ENCODE peak calls at places on chromosomes 7 and 10, in ten cellular contexts. V is left ventricle myocardium inferior; D is right cardiac atrium; Z is progenitor cell of endocrine pancreas; Y is stimulated activated CD4-positive, alpha-beta T cell treated with anti-CD3 and anti-CD28 coated beads, Interleukin-12 subunit alpha, Interleukin-12 subunit beta, amount 100 ng/mL, for 48 hours; Q is G401; M is NCI-H1105 treated with DMSO at 0.1 percent for 48 hours; W is Calu3; P is H7; N is AG08396. X is an unnamed sample.

GRCh38 chr10:90871279-90871760 is 454 bp upstream of the RPP30 start:
- DNase-seq in P (peak; percentile 78), D (peak; percentile 56), W (peak; percentile 21), Y (peak; percentile 44), V (no peak), N (peak; percentile 67), Z (peak; percentile 14), Q (peak; percentile 80), M (peak; percentile 18), X (peak; percentile 68)

GRCh38 chr10:120987359-120987758 is 136.2 kb downstream of the WDR11 start:
- DNase-seq in Q (no peak), M (no peak), N (no peak), P (no peak), Z (no peak), W (no peak), D (no peak), V (no peak), Y (no peak), X (no peak)

GRCh38 chr10:101354584-101355070 is 662 bp downstream of the BTRC start:
- DNase-seq in Q (peak; percentile 56), Y (no peak), P (no peak), D (no peak), Z (no peak), W (no peak), N (no peak), M (no peak), V (no peak), X (no peak)

GRCh38 chr10:89414146-89414878 is at the start of gene IFIT5:
- DNase-seq in N (peak; percentile 86), P (peak; percentile 86), Q (peak; percentile 75), Y (peak; percentile 41), Z (peak; percentile 70), D (peak; percentile 90), W (peak; percentile 58), V (peak; percentile 76), M (peak; percentile 56), X (peak; percentile 85)

GRCh38 chr7:44375926-44376342 is 50.5 kb upstream of the CAMK2B start:
- DNase-seq in Y (no peak), V (no peak), Q (no peak), P (peak; percentile 10), N (peak; percentile 1), Z (no peak), D (no peak), W (no peak), M (no peak), X (no peak)

GRCh38 chr10:8055420-8056349 is 1.2 kb downstream of the GATA3 start:
- DNase-seq in V (no peak), M (no peak), Y (no peak), D (peak; percentile 69), N (no peak), Q (no peak), Z (no peak), W (no peak), P (peak; percentile 77), X (no peak)

GRCh38 chr7:100974021-100974420 is 4.7 kb downstream of the MUC12 start:
- DNase-seq in Z (no peak), M (no peak), V (no peak), W (no peak), D (no peak), N (no peak), P (no peak), Y (no peak), Q (no peak), X (peak; percentile 48)

GRCh38 chr7:100556541-100556940 is 17.2 kb downstream of the SAP25 start:
- DNase-seq in D (no peak), P (no peak), V (no peak), M (no peak), Q (no peak), W (no peak), N (peak; percentile 61), Z (no peak), Y (no peak), X (no peak)

GRCh38 chr7:133699390-133699789 is 427.8 kb upstream of the LRGUK start:
- DNase-seq in Z (no peak), Y (no peak), P (no peak), Q (no peak), W (no peak), N (no peak), V (no peak), M (no peak), D (no peak), X (no peak)

GRCh38 chr10:93485690-93486089 is 3.6 kb upstream of the MYOF start:
- DNase-seq in M (no peak), Z (no peak), Y (no peak), D (no peak), P (no peak), V (no peak), Q (no peak), N (no peak), W (no peak), X (no peak)

GRCh38 chr7:134548877-134549276 is at the start of gene AKR1B15:
- DNase-seq in Q (no peak), Y (no peak), W (no peak), P (no peak), V (no peak), Z (no peak), D (peak; percentile 60), N (no peak), M (no peak), X (peak; percentile 42)

GRCh38 chr7:8154290-8154689 is 107.7 kb downstream of the ICA1 start:
- DNase-seq in Z (no peak), V (no peak), M (peak; percentile 97), Q (no peak), W (no peak), D (no peak), N (no peak), Y (no peak), P (no peak), X (peak; percentile 42)

GRCh38 chr10:103481974-103482531 is 3.0 kb upstream of the CALHM3 start:
- DNase-seq in V (no peak), Q (peak; percentile 72), W (peak; percentile 36), N (peak; percentile 71), Y (peak; percentile 49), P (peak; percentile 80), Z (no peak), D (no peak), M (peak; percentile 26), X (peak; percentile 23)

GRCh38 chr7:36506130-36506794 is 116.6 kb downstream of the ANLN start:
- DNase-seq in M (no peak), Q (no peak), Z (no peak), N (no peak), D (no peak), Y (no peak), P (no peak), V (no peak), W (no peak), X (no peak)

GRCh38 chr7:45978731-45979211 is 57.7 kb upstream of the IGFBP3 start:
- DNase-seq in D (peak; percentile 37), W (no peak), N (no peak), V (no peak), Z (no peak), Y (no peak), M (no peak), P (peak; percentile 28), Q (no peak), X (no peak)

GRCh38 chr7:121570365-121570764 is 174.3 kb upstream of the FAM3C start:
- DNase-seq in W (no peak), V (no peak), P (no peak), M (no peak), Q (no peak), Z (no peak), D (no peak), N (no peak), Y (no peak), X (no peak)

GRCh38 chr10:124626759-124627380 is 117.3 kb downstream of the FAM53B start:
- DNase-seq in P (peak; percentile 86), W (peak; percentile 77), M (peak; percentile 8), Z (no peak), Y (no peak), Q (no peak), V (no peak), N (no peak), D (no peak), X (no peak)

GRCh38 chr10:8306685-8307364 is 252.3 kb downstream of the GATA3 start:
- DNase-seq in Z (no peak), D (no peak), M (no peak), W (no peak), Y (no peak), P (no peak), N (no peak), V (no peak), Q (no peak), X (peak; percentile 16)

GRCh38 chr7:149016876-149017275 is 11.4 kb downstream of the PDIA4 start:
- DNase-seq in V (no peak), P (peak; percentile 8), N (no peak), M (no peak), W (no peak), D (no peak), Q (no peak), Z (no peak), Y (no peak), X (no peak)

GRCh38 chr10:62402503-62402902 is 28.3 kb downstream of the ZNF365 start:
- DNase-seq in M (no peak), N (no peak), D (no peak), V (no peak), Z (no peak), Y (no peak), Q (no peak), P (no peak), W (no peak), X (no peak)

GRCh38 chr7:129845178-129845971 is 107.4 kb downstream of the UBE2H start:
- DNase-seq in D (no peak), P (no peak), N (no peak), Q (no peak), M (no peak), Y (no peak), V (no peak), W (no peak), Z (no peak), X (peak; percentile 59)